ENCODE peak calls at places on chromosomes 5 and 9, in four cellular contexts. O is astrocyte of the spinal cord, B is NCI-H1436, H is tibial nerve. Y is an unnamed sample.

GRCh38 chr5:130571076-130571475 is 594.0 kb downstream of the HINT1 start:
- DNase-seq in O (peak; percentile 63), B (no peak), H (no peak), Y (no peak)

GRCh38 chr5:107607196-107607595 is 63.5 kb downstream of the EFNA5 start:
- DNase-seq in O (no peak), B (no peak), H (no peak), Y (no peak)

GRCh38 chr9:72494051-72494450 is 27.4 kb upstream of the TMC1 start:
- DNase-seq in O (no peak), B (no peak), H (no peak), Y (no peak)

GRCh38 chr5:155850411-155850810 is 476.6 kb upstream of the SGCD start:
- DNase-seq in O (no peak), B (peak; percentile 42), H (no peak), Y (no peak)

GRCh38 chr5:29516224-29516623 is 1677.3 kb upstream of the CDH6 start:
- DNase-seq in O (no peak), B (no peak), H (no peak), Y (no peak)

GRCh38 chr5:35851282-35851681 is 5.4 kb upstream of the IL7R start:
- DNase-seq in O (peak; percentile 36), B (no peak), H (no peak), Y (no peak)

GRCh38 chr9:120289990-120290925 is 289.7 kb downstream of the CDK5RAP2 start:
- DNase-seq in O (no peak), B (no peak), H (no peak), Y (no peak)

GRCh38 chr5:115209279-115209678 is 39.6 kb upstream of the TRIM36 start:
- DNase-seq in O (no peak), B (no peak), H (peak; percentile 11), Y (no peak)

GRCh38 chr9:25733336-25733982 is 55.2 kb upstream of the TUSC1 start:
- DNase-seq in O (no peak), B (no peak), H (no peak), Y (no peak)

GRCh38 chr5:8842906-8843590 is 702.8 kb downstream of the SEMA5A start:
- DNase-seq in O (peak; percentile 23), B (no peak), H (peak; percentile 35), Y (no peak)

GRCh38 chr5:80010754-80011392 is 19.8 kb upstream of the MTX3 start:
- DNase-seq in O (no peak), B (no peak), H (no peak), Y (no peak)

GRCh38 chr9:98330831-98331230 is 75.4 kb upstream of the TBC1D2 start:
- DNase-seq in O (peak; percentile 34), B (no peak), H (no peak), Y (no peak)